ENCODE peak calls at places on chromosomes 5 and 9, in five cellular contexts. G is fibroblast of the aortic adventitia, Z is suprapubic skin, Y is RWPE2, U is neural crest cell. K is an unnamed sample.

GRCh38 chr5:175471628-175472027 is 6.7 kb upstream of the SFXN1 start:
- DNase-seq in Y (no peak), U (no peak), Z (no peak), G (no peak), K (no peak)

GRCh38 chr9:126623667-126624452 is 10.1 kb downstream of the LMX1B start:
- DNase-seq in Z (no peak), Y (no peak), G (no peak), U (no peak), K (no peak)

GRCh38 chr5:6728011-6728794 is 15.0 kb downstream of the TENT4A start:
- DNase-seq in U (no peak), Z (no peak), Y (peak; percentile 37), G (no peak), K (peak; percentile 34)

GRCh38 chr5:132411382-132411925 is 41.9 kb downstream of the SLC22A5 start:
- DNase-seq in Y (no peak), G (no peak), U (no peak), Z (no peak), K (no peak)

GRCh38 chr5:54701179-54701578 is 183.6 kb downstream of the SNX18 start:
- DNase-seq in G (peak; percentile 95), Y (peak; percentile 86), U (no peak), Z (no peak), K (no peak)

GRCh38 chr5:107668154-107668932 is 2.4 kb downstream of the EFNA5 start:
- DNase-seq in Z (no peak), Y (no peak), G (peak; percentile 4), U (no peak), K (no peak)

GRCh38 chr5:140382866-140383265 is 18.8 kb upstream of the ANKHD1 start:
- DNase-seq in Z (no peak), G (no peak), Y (no peak), U (no peak), K (no peak)

GRCh38 chr9:72442212-72442607 is 77.2 kb upstream of the ZFAND5 start:
- DNase-seq in U (no peak), G (peak; percentile 88), Z (no peak), Y (no peak), K (no peak)

GRCh38 chr9:123337971-123338370 is 18.0 kb upstream of the CRB2 start:
- DNase-seq in Z (no peak), U (no peak), Y (no peak), G (no peak), K (peak; percentile 61)

GRCh38 chr9:81389569-81389993 is 299.8 kb downstream of the TLE1 start:
- DNase-seq in Y (peak; percentile 89), G (peak; percentile 99), U (no peak), Z (no peak), K (no peak)

GRCh38 chr9:137030528-137030927 is 1.4 kb downstream of the FUT7 start:
- DNase-seq in U (no peak), Z (no peak), Y (no peak), G (no peak), K (peak; percentile 52)

GRCh38 chr9:137408651-137409405 is 14.1 kb downstream of the EXD3 start:
- DNase-seq in G (no peak), Z (no peak), U (no peak), Y (no peak), K (no peak)

GRCh38 chr9:130939405-130939941 is 426 bp upstream of the FIBCD1 start:
- DNase-seq in G (no peak), Z (no peak), U (no peak), Y (no peak), K (no peak)
- TF ChIP-seq CTCF in G (no peak), Z (no peak), U (peak; percentile 7), Y (peak; percentile 61), K (no peak)

GRCh38 chr9:98547606-98548005 is 161.1 kb downstream of the GABBR2 start:
- DNase-seq in Y (no peak), U (no peak), G (no peak), Z (no peak), K (no peak)

GRCh38 chr9:98549401-98549800 is 159.3 kb downstream of the GABBR2 start:
- DNase-seq in U (no peak), Y (no peak), Z (no peak), G (no peak), K (no peak)

GRCh38 chr9:98551511-98552286 is 157.0 kb downstream of the GABBR2 start:
- DNase-seq in Z (no peak), G (peak; percentile 80), U (no peak), Y (no peak), K (no peak)

GRCh38 chr9:98552306-98552705 is 156.4 kb downstream of the GABBR2 start:
- DNase-seq in Z (no peak), U (no peak), Y (no peak), G (no peak), K (no peak)

GRCh38 chr9:98550206-98550820 is 158.4 kb downstream of the GABBR2 start:
- DNase-seq in U (no peak), G (peak; percentile 64), Y (no peak), Z (no peak), K (no peak)
- TF ChIP-seq CTCF in U (no peak), G (peak; percentile 22), Y (no peak), Z (no peak), K (no peak)

DNA sequence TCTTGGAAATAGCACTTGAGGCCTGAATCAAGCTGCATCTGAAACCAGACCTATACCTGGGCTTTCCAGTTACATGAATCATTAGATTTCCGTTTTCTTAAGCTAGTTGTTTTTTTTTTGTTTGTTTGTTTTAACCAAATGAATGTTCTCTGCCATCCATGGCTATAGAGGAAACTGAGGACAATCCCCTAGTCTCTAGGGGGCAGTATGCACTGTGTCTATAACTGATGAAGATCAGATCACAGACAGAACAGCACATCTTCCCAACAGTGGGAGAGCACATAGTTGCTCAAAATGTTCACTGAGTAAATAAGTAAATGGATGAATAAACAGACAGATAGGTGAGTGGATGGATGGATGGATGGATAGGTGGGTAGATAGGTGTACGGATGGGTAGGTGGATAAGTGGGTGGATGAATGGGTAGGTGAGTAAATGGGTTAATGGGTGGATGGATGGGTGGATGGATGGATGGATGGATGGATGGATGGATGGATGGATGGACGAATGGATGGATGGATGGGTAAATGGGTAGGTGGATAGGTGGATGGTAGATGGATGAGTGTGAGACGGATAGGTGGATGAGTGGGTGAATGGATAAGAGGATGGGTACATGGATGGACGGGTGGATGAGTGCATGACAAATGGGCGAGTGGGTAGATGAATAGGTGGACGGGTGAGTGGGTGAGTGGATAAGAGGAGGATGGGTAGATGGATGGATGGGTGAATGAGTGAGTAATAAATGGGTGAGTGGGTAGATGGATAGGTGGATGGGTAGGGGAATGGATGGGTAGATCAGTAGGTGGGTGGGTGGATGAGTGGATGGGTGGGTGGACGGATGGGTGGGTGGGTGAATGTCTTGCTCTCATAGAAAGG is 179.1 kb downstream of the FGF18 start:
- DNase-seq in G (no peak), Z (peak; percentile 2), Y (no peak), U (no peak), K (no peak)
- TF ChIP-seq CTCF in G (no peak), Z (no peak), Y (no peak), U (peak; percentile 13), K (no peak)

DNA sequence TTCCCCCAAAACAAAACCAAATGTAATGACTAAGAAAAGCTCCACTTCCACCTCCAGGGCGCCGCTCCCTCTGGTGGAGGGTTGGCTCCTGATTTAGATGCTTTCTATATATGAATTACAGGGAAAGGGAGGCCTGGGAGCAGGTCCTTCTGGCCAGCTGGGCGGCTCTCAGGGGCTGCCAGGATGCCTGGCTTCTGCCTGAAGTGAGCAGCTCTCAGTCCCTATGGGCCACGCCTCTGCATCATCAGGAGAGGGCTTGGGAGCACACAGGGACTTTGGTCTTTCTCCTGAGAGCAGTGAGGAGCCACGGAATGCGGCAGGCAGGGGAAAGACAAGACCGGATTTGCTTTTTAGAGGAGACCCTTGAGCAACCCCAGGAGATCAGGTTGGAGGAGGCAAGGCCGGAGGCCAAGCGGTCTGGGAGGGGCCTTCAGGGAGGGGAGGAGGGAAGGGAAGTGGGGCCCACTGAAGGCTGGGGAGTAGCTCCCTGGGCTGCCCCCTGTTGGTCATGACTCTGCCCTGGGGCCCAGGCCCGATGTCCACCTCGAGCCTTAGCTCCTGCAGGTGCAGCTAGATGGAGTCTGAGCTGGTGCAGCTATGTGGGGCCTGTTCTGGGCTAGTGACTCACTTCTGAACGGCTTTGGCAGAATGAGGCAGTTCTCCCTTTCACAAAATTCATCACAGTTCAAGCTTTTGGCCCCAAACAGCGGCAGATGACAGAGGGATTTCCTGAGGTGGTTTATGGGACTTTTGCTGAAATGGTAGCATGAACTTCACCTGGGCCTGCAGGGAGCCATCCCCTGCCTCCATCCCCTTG is 11.3 kb upstream of the GRHPR start:
- DNase-seq in Y (no peak), U (no peak), Z (no peak), G (peak; percentile 29), K (peak; percentile 46)
- TF ChIP-seq CTCF in Y (peak; percentile 26), U (peak; percentile 44), Z (no peak), G (peak; percentile 54), K (no peak)

GRCh38 chr9:107478805-107479204 is 10.8 kb downstream of the KLF4 start:
- DNase-seq in Y (no peak), Z (no peak), G (no peak), U (no peak), K (no peak)

GRCh38 chr9:107484117-107484723 is 5.3 kb downstream of the KLF4 start:
- DNase-seq in U (peak; percentile 18), Z (no peak), G (peak; percentile 94), Y (no peak), K (no peak)

GRCh38 chr9:107480386-107480789 is 9.2 kb downstream of the KLF4 start:
- DNase-seq in Y (peak; percentile 58), U (no peak), Z (peak; percentile 85), G (peak; percentile 91), K (no peak)

GRCh38 chr9:107483666-107484065 is 5.9 kb downstream of the KLF4 start:
- DNase-seq in G (peak; percentile 29), U (no peak), Y (no peak), Z (no peak), K (no peak)

DNA sequence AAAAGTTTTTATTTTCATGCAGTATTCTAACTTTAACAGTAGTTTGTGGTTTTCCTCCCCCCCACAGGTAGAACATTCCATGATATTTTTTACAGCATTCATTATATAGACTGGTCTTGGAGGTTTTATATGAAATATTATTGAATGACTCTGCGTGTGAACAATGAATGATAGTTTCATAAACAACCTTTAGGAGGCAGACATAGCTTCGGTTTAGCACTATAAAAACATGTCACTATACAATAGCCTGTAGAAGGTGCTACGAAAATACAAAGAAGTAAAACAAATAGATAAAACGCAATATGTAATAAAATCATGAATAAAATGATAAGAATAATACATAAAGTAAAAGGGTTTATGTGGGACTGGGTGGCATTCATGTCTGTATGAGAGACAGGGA is 8.5 kb downstream of the KLF4 start:
- DNase-seq in Y (no peak), Z (no peak), G (peak; percentile 52), U (no peak), K (no peak)
- TF ChIP-seq CTCF in Y (peak; percentile 48), Z (no peak), G (peak; percentile 41), U (peak; percentile 31), K (no peak)

GRCh38 chr5:36492998-36493655 is 113.3 kb upstream of the SLC1A3 start:
- DNase-seq in G (peak; percentile 52), U (no peak), Z (no peak), Y (peak; percentile 73), K (no peak)
- TF ChIP-seq CTCF in G (peak; percentile 0), U (no peak), Z (no peak), Y (peak; percentile 34), K (no peak)

GRCh38 chr5:176647030-176647869 is at the start of gene TSPAN17:
- DNase-seq in Z (peak; percentile 100), Y (peak; percentile 100), G (peak; percentile 98), U (peak; percentile 100), K (peak; percentile 99)
- TF ChIP-seq CTCF in Z (no peak), Y (peak; percentile 52), G (peak; percentile 19), U (no peak), K (no peak)